ENCODE peak calls at places on chromosome 21, in eight cellular contexts. I, F, L, R, D, G, A and H are unnamed samples.

GRCh38 chr21:42525228-42525604 is 11.6 kb downstream of the SLC37A1 start:
- DNase-seq in I (no peak), F (no peak), L (no peak), R (no peak), D (peak), G (no peak), A (no peak), H (no peak)

GRCh38 chr21:41011968-41012367 is 156.0 kb upstream of the BACE2 start:
- DNase-seq in I (no peak), F (no peak), L (no peak), R (no peak), D (no peak), G (no peak), A (no peak), H (no peak)

GRCh38 chr21:41709965-41710822 is 56.7 kb downstream of the RIPK4 start:
- DNase-seq in I (no peak), F (no peak), L (no peak), R (no peak), D (no peak), G (no peak), A (no peak), H (no peak)

GRCh38 chr21:34988625-34989024 is 60.5 kb downstream of the RUNX1 start:
- DNase-seq in I (no peak), F (no peak), L (no peak), R (no peak), D (no peak), G (no peak), A (no peak), H (no peak)

GRCh38 chr21:43323244-43324005 is 103.5 kb downstream of the SIK1 start:
- DNase-seq in I (no peak), F (no peak), L (no peak), R (no peak), D (no peak), G (no peak), A (no peak), H (no peak)

GRCh38 chr21:31873275-31873695 is 465 bp downstream of the HUNK start:
- DNase-seq in I (peak), F (no peak), L (no peak), R (peak), D (no peak), G (no peak), A (no peak), H (no peak)

GRCh38 chr21:41370840-41371697 is 9.2 kb downstream of the MX2 start:
- DNase-seq in I (peak), F (no peak), L (no peak), R (no peak), D (no peak), G (no peak), A (no peak), H (no peak)

GRCh38 chr21:15520811-15521643 is 208.8 kb upstream of the USP25 start:
- DNase-seq in I (no peak), F (no peak), L (no peak), R (no peak), D (peak), G (no peak), A (no peak), H (no peak)

GRCh38 chr21:25362375-25363267 is 244.7 kb downstream of the MRPL39 start:
- DNase-seq in I (peak), F (no peak), L (no peak), R (no peak), D (no peak), G (no peak), A (no peak), H (no peak)

GRCh38 chr21:46122758-46123683 is 25.1 kb downstream of the COL6A2 start:
- DNase-seq in I (peak), F (no peak), L (no peak), R (no peak), D (no peak), G (no peak), A (no peak), H (no peak)

GRCh38 chr21:44737706-44738354 is 26.5 kb upstream of the TSPEAR start:
- DNase-seq in I (no peak), F (no peak), L (no peak), R (no peak), D (no peak), G (no peak), A (no peak), H (no peak)

GRCh38 chr21:26684866-26685265 is 111.8 kb upstream of the CYYR1 start:
- DNase-seq in I (no peak), F (no peak), L (no peak), R (no peak), D (no peak), G (no peak), A (no peak), H (no peak)

GRCh38 chr21:44890338-44890931 is 16.9 kb upstream of the PTTG1IP start:
- DNase-seq in I (peak), F (no peak), L (no peak), R (no peak), D (no peak), G (no peak), A (no peak), H (no peak)

GRCh38 chr21:15560383-15561056 is 169.3 kb upstream of the USP25 start:
- DNase-seq in I (no peak), F (no peak), L (no peak), R (no peak), D (no peak), G (no peak), A (no peak), H (no peak)

GRCh38 chr21:38326429-38326828 is 69.6 kb downstream of the KCNJ15 start:
- DNase-seq in I (no peak), F (no peak), L (no peak), R (no peak), D (no peak), G (no peak), A (no peak), H (no peak)

GRCh38 chr21:37348664-37349063 is 17.9 kb upstream of the DYRK1A start:
- DNase-seq in I (no peak), F (no peak), L (no peak), R (no peak), D (no peak), G (no peak), A (no peak), H (no peak)

GRCh38 chr21:45465611-45466329 is 60.8 kb downstream of the COL18A1 start:
- DNase-seq in I (peak), F (no peak), L (no peak), R (no peak), D (no peak), G (no peak), A (no peak), H (no peak)

GRCh38 chr21:46323710-46324389 is at the start of the genes C21orf58 and PCNT:
- DNase-seq in I (peak), F (peak), L (peak), R (peak), D (peak), G (peak), A (peak), H (peak)

GRCh38 chr21:21096956-21097355 is 98.7 kb downstream of the NCAM2 start:
- DNase-seq in I (no peak), F (no peak), L (no peak), R (no peak), D (no peak), G (no peak), A (no peak), H (no peak)

GRCh38 chr21:32009263-32009662 is 136.4 kb downstream of the HUNK start:
- DNase-seq in I (no peak), F (no peak), L (no peak), R (no peak), D (no peak), G (no peak), A (no peak), H (no peak)

GRCh38 chr21:40331804-40332203 is 464.6 kb downstream of the PCP4 start:
- DNase-seq in I (no peak), F (no peak), L (no peak), R (peak), D (no peak), G (no peak), A (no peak), H (no peak)

GRCh38 chr21:41821756-41822431 is 55.0 kb upstream of the RIPK4 start:
- DNase-seq in I (peak), F (no peak), L (no peak), R (no peak), D (no peak), G (no peak), A (no peak), H (no peak)

GRCh38 chr21:45578811-45579381 is 36.7 kb upstream of the SLC19A1 start:
- DNase-seq in I (peak), F (no peak), L (no peak), R (no peak), D (no peak), G (no peak), A (no peak), H (no peak)

GRCh38 chr21:41215856-41216408 is 48.0 kb downstream of the BACE2 start:
- DNase-seq in I (no peak), F (no peak), L (no peak), R (no peak), D (no peak), G (no peak), A (no peak), H (no peak)

GRCh38 chr21:45573452-45574035 is 31.3 kb upstream of the SLC19A1 start:
- DNase-seq in I (no peak), F (no peak), L (no peak), R (no peak), D (no peak), G (no peak), A (no peak), H (no peak)

GRCh38 chr21:31011412-31011811 is 26.9 kb downstream of the KRTAP19-8 start:
- DNase-seq in I (no peak), F (no peak), L (no peak), R (no peak), D (no peak), G (no peak), A (no peak), H (no peak)

GRCh38 chr21:33399821-33400220 is 3.4 kb upstream of the IFNGR2 start:
- DNase-seq in I (no peak), F (no peak), L (no peak), R (no peak), D (no peak), G (no peak), A (no peak), H (no peak)

GRCh38 chr21:26365849-26366248 is 195.3 kb upstream of the APP start:
- DNase-seq in I (no peak), F (no peak), L (no peak), R (no peak), D (no peak), G (no peak), A (no peak), H (no peak)

GRCh38 chr21:21101911-21102310 is 103.7 kb downstream of the NCAM2 start:
- DNase-seq in I (no peak), F (no peak), L (peak), R (peak), D (peak), G (no peak), A (no peak), H (no peak)

GRCh38 chr21:40472026-40472425 is 374.9 kb downstream of the DSCAM start:
- DNase-seq in I (no peak), F (no peak), L (no peak), R (peak), D (no peak), G (no peak), A (no peak), H (no peak)

GRCh38 chr21:34909492-34910292 is 139.4 kb downstream of the RUNX1 start:
- DNase-seq in I (no peak), F (no peak), L (no peak), R (no peak), D (no peak), G (no peak), A (no peak), H (no peak)

GRCh38 chr21:35753308-35753707 is 307.0 kb downstream of the SETD4 start:
- DNase-seq in I (no peak), F (no peak), L (no peak), R (no peak), D (no peak), G (no peak), A (no peak), H (no peak)

GRCh38 chr21:16863541-16863940 is 649.3 kb upstream of the CXADR start:
- DNase-seq in I (no peak), F (no peak), L (no peak), R (no peak), D (no peak), G (no peak), A (no peak), H (no peak)

GRCh38 chr21:15277498-15277897 is 212.7 kb upstream of the NRIP1 start:
- DNase-seq in I (no peak), F (no peak), L (no peak), R (no peak), D (no peak), G (no peak), A (no peak), H (no peak)

GRCh38 chr21:31545036-31545435 is 114.5 kb upstream of the SOD1 start:
- DNase-seq in I (no peak), F (no peak), L (no peak), R (no peak), D (no peak), G (no peak), A (no peak), H (no peak)

GRCh38 chr21:46008893-46009635 is 27.5 kb downstream of the COL6A1 start:
- DNase-seq in I (peak), F (no peak), L (no peak), R (no peak), D (no peak), G (no peak), A (no peak), H (no peak)